ENCODE peak calls at places on chromosomes 5 and 9, in four cellular contexts. C is sigmoid colon, A is vagina, Y is upper lobe of left lung. Z is an unnamed sample.

GRCh38 chr9:123678878-123679329 is 251.0 kb downstream of the DENND1A start:
- DNase-seq in C (no peak), A (no peak), Y (no peak), Z (no peak)

GRCh38 chr9:84405666-84406065 is 65.1 kb upstream of the SLC28A3 start:
- DNase-seq in A (no peak), Y (no peak), C (no peak), Z (no peak)

GRCh38 chr5:109409844-109410388 is at the start of gene PJA2:
- DNase-seq in C (peak; percentile 100), Y (peak; percentile 98), A (peak; percentile 100), Z (peak; percentile 98)

GRCh38 chr9:137294091-137294683 is 7.9 kb downstream of the NRARP start:
- DNase-seq in Y (no peak), C (no peak), A (no peak), Z (no peak)

GRCh38 chr5:168697034-168697720 is 118.0 kb upstream of the PANK3 start:
- DNase-seq in C (no peak), A (no peak), Y (no peak), Z (no peak)

GRCh38 chr5:119873611-119874010 is 244.3 kb downstream of the FAM170A start:
- DNase-seq in A (no peak), Y (no peak), C (no peak), Z (no peak)

GRCh38 chr5:138369249-138369648 is 16.8 kb downstream of the KDM3B start:
- DNase-seq in C (no peak), A (no peak), Y (no peak), Z (no peak)

GRCh38 chr5:67012241-67012640 is 184.4 kb downstream of the CD180 start:
- DNase-seq in C (no peak), A (no peak), Y (no peak), Z (no peak)

GRCh38 chr9:93677061-93677571 is 100.7 kb downstream of the PHF2 start:
- DNase-seq in A (peak; percentile 79), C (no peak), Y (peak; percentile 73), Z (peak; percentile 5)

GRCh38 chr5:179181988-179182387 is 121.8 kb downstream of the ZNF354C start:
- DNase-seq in C (no peak), Y (peak; percentile 72), A (no peak), Z (no peak)

GRCh38 chr9:79134654-79135053 is 437.1 kb upstream of the TLE4 start:
- DNase-seq in C (no peak), Y (no peak), A (no peak), Z (no peak)

GRCh38 chr5:60340965-60341471 is 358.9 kb downstream of the DEPDC1B start:
- DNase-seq in Y (no peak), A (no peak), C (no peak), Z (no peak)

GRCh38 chr5:171570244-171570819 is 150.9 kb downstream of the FGF18 start:
- DNase-seq in C (no peak), A (no peak), Y (no peak), Z (no peak)

GRCh38 chr9:82961504-82962125 is 101.3 kb downstream of the RASEF start:
- DNase-seq in Y (no peak), C (peak; percentile 73), A (no peak), Z (peak; percentile 85)

GRCh38 chr9:14799030-14799429 is 76.5 kb upstream of the CER1 start:
- DNase-seq in Y (no peak), C (no peak), A (no peak), Z (no peak)

GRCh38 chr5:171418982-171419662 is at the start of gene FGF18:
- DNase-seq in C (no peak), Y (no peak), A (peak; percentile 71), Z (peak; percentile 20)

GRCh38 chr5:178235600-178235998 is 3.0 kb upstream of the PHYKPL start:
- DNase-seq in A (no peak), Y (no peak), C (no peak), Z (no peak)

GRCh38 chr9:31486630-31487029 is 897.8 kb upstream of the ACO1 start:
- DNase-seq in Y (no peak), C (no peak), A (no peak), Z (no peak)

GRCh38 chr9:5879419-5880181 is 11.1 kb upstream of the MLANA start:
- DNase-seq in A (no peak), Y (no peak), C (no peak), Z (no peak)

GRCh38 chr9:121840838-121841760 is 189.7 kb downstream of the DAB2IP start:
- DNase-seq in A (peak; percentile 71), C (peak; percentile 42), Y (no peak), Z (no peak)

GRCh38 chr9:93022066-93022465 is 36.4 kb upstream of the SUSD3 start:
- DNase-seq in Y (no peak), A (no peak), C (no peak), Z (no peak)

GRCh38 chr5:174599992-174600391 is 124.4 kb upstream of the MSX2 start:
- DNase-seq in Y (no peak), A (no peak), C (no peak), Z (no peak)

GRCh38 chr9:104836767-104837166 is 72.8 kb downstream of the NIPSNAP3B start:
- DNase-seq in Y (no peak), A (no peak), C (no peak), Z (no peak)

GRCh38 chr5:95682891-95683290 is at the start of gene SPATA9:
- DNase-seq in Y (no peak), A (no peak), C (no peak), Z (no peak)

GRCh38 chr9:4092793-4093709 is 206.8 kb downstream of the GLIS3 start:
- DNase-seq in Y (no peak), A (no peak), C (no peak), Z (no peak)

GRCh38 chr9:72600671-72601070 is 79.3 kb downstream of the TMC1 start:
- DNase-seq in C (no peak), A (no peak), Y (no peak), Z (no peak)

GRCh38 chr5:39417979-39418378 is 6.8 kb downstream of the DAB2 start:
- DNase-seq in Y (no peak), A (no peak), C (no peak), Z (no peak)

GRCh38 chr9:133117271-133118178 is 3.5 kb downstream of the RALGDS start:
- DNase-seq in C (peak; percentile 86), A (no peak), Y (peak; percentile 81), Z (no peak)
- TF ChIP-seq POLR2AphosphoS5 in C (peak; percentile 25), A (no peak), Y (no peak), Z (peak; percentile 3)

GRCh38 chr9:129333961-129334743 is 156.1 kb upstream of the IER5L start:
- DNase-seq in A (peak; percentile 97), Y (peak; percentile 95), C (peak; percentile 96), Z (peak; percentile 82)

GRCh38 chr9:129334744-129335080 is 156.7 kb upstream of the IER5L start:
- DNase-seq in A (no peak), C (no peak), Y (no peak), Z (no peak)

GRCh38 chr9:129336130-129336528 is 158.1 kb upstream of the IER5L start:
- DNase-seq in C (no peak), Y (no peak), A (no peak), Z (no peak)

GRCh38 chr9:129336601-129337286 is 158.7 kb upstream of the IER5L start:
- DNase-seq in C (no peak), Y (peak; percentile 90), A (no peak), Z (peak; percentile 47)

GRCh38 chr9:129335456-129336129 is 157.5 kb upstream of the IER5L start:
- DNase-seq in C (peak; percentile 81), A (no peak), Y (no peak), Z (no peak)
- H3K4me1 ChIP-seq in C (peaks cover 40% of the 10 kb centered on the region), A (peaks cover 76% of the 10 kb centered on the region), Y (peaks cover 49% of the 10 kb centered on the region), Z (peaks cover 42% of the 10 kb centered on the region)

GRCh38 chr9:85942913-85943729 is 2.2 kb downstream of the NAA35 start:
- DNase-seq in A (no peak), Y (no peak), C (no peak), Z (no peak)

GRCh38 chr9:85941966-85942912 is 1.3 kb downstream of the NAA35 start:
- DNase-seq in Y (no peak), C (no peak), A (no peak), Z (peak; percentile 28)

GRCh38 chr9:85941617-85941930 is 628 bp downstream of the NAA35 start:
- DNase-seq in A (no peak), Y (no peak), C (no peak), Z (no peak)

GRCh38 chr9:85940275-85940831 is 593 bp upstream of the NAA35 start:
- DNase-seq in A (no peak), Y (no peak), C (no peak), Z (no peak)

GRCh38 chr9:85940832-85941616 is at the start of gene NAA35:
- DNase-seq in C (peak; percentile 99), Y (peak; percentile 99), A (peak; percentile 99), Z (peak; percentile 99)
- TF ChIP-seq POLR2AphosphoS5 in C (peak; percentile 82), Y (peak; percentile 69), A (peak; percentile 86), Z (peak; percentile 87)

DNA sequence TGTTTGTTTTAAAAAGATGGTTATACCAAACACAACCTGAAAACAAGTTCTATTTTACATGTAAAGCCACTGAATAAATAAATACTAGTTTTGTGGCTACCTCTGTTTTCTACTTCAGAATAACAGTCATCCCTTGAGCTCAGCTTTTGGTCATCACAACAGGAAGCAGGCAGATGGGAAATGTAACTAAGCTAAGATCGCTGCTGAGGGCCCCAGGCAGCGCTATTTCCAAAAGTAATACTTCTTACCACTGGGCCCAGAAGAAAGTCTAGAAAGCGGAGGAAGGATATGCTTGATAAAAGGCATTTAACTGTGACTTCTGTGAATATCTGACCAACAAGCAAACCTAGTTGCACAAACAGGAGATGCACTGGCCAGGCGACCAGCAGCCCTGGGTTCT is 61.4 kb downstream of the SERINC5 start:
- DNase-seq in C (no peak), Y (no peak), A (no peak), Z (no peak)
- H3K4me1 ChIP-seq in C (peaks cover 47% of the 10 kb centered on the region), Y (peaks cover 29% of the 10 kb centered on the region), A (peaks cover 58% of the 10 kb centered on the region), Z (peaks cover 17% of the 10 kb centered on the region)

GRCh38 chr5:116564756-116565593 is 9.6 kb downstream of the SEMA6A start:
- DNase-seq in Y (no peak), C (no peak), A (no peak), Z (no peak)
- TF ChIP-seq POLR2AphosphoS5 in Y (no peak), C (no peak), A (no peak), Z (no peak)

Z was measured in transverse colon.